ENCODE peak calls at places on chromosomes 1 and 21, in four cellular contexts. Q, Z, B and V are unnamed samples.

GRCh38 chr1:100265562-100265930 is 470 bp upstream of the RTCA start:
- DNase-seq in Q (peak), Z (no peak), B (no peak), V (no peak)

GRCh38 chr1:125119024-125119441 is 3934.3 kb downstream of the SRGAP2C start:
- DNase-seq in Q (no peak), Z (no peak), B (no peak), V (no peak)

GRCh38 chr21:36545776-36546511 is 66.0 kb upstream of the CLDN14 start:
- DNase-seq in Q (no peak), Z (no peak), B (no peak), V (no peak)

GRCh38 chr1:92808353-92808752 is 23.4 kb upstream of the EVI5 start:
- DNase-seq in Q (no peak), Z (no peak), B (no peak), V (no peak)

GRCh38 chr1:9476790-9477463 is 62.3 kb upstream of the SLC25A33 start:
- DNase-seq in Q (no peak), Z (no peak), B (no peak), V (no peak)

GRCh38 chr1:82317671-82318070 is 516.9 kb downstream of the ADGRL2 start:
- DNase-seq in Q (no peak), Z (no peak), B (no peak), V (no peak)

GRCh38 chr1:30452925-30453324 is 270.5 kb downstream of the MATN1 start:
- DNase-seq in Q (no peak), Z (no peak), B (no peak), V (no peak)

GRCh38 chr1:172070055-172070454 is 228.8 kb downstream of the DNM3 start:
- DNase-seq in Q (no peak), Z (no peak), B (no peak), V (no peak)

GRCh38 chr1:36667836-36668235 is 185.1 kb upstream of the CSF3R start:
- DNase-seq in Q (no peak), Z (no peak), B (no peak), V (no peak)

GRCh38 chr1:233631810-233632375 is 18.0 kb downstream of the KCNK1 start:
- DNase-seq in Q (no peak), Z (no peak), B (no peak), V (no peak)

GRCh38 chr1:33354707-33355276 is 33.9 kb upstream of the A3GALT2 start:
- DNase-seq in Q (no peak), Z (no peak), B (no peak), V (no peak)

GRCh38 chr1:242205622-242206489 is 207.0 kb upstream of the MAP1LC3C start:
- DNase-seq in Q (no peak), Z (no peak), B (no peak), V (no peak)

GRCh38 chr1:159040206-159040605 is 30.5 kb downstream of the IFI16 start:
- DNase-seq in Q (no peak), Z (no peak), B (no peak), V (no peak)

GRCh38 chr1:232589111-232589808 is 40.7 kb downstream of the SIPA1L2 start:
- DNase-seq in Q (no peak), Z (no peak), B (no peak), V (no peak)

GRCh38 chr21:26405735-26406361 is 167.2 kb downstream of the CYYR1 start:
- DNase-seq in Q (no peak), Z (no peak), B (no peak), V (no peak)

GRCh38 chr1:66617362-66617761 is 83.4 kb downstream of the SGIP1 start:
- DNase-seq in Q (no peak), Z (no peak), B (no peak), V (no peak)
- TF ChIP-seq SPI1 in Q (no peak), Z (no peak), B (no peak), V (no peak)

DNA sequence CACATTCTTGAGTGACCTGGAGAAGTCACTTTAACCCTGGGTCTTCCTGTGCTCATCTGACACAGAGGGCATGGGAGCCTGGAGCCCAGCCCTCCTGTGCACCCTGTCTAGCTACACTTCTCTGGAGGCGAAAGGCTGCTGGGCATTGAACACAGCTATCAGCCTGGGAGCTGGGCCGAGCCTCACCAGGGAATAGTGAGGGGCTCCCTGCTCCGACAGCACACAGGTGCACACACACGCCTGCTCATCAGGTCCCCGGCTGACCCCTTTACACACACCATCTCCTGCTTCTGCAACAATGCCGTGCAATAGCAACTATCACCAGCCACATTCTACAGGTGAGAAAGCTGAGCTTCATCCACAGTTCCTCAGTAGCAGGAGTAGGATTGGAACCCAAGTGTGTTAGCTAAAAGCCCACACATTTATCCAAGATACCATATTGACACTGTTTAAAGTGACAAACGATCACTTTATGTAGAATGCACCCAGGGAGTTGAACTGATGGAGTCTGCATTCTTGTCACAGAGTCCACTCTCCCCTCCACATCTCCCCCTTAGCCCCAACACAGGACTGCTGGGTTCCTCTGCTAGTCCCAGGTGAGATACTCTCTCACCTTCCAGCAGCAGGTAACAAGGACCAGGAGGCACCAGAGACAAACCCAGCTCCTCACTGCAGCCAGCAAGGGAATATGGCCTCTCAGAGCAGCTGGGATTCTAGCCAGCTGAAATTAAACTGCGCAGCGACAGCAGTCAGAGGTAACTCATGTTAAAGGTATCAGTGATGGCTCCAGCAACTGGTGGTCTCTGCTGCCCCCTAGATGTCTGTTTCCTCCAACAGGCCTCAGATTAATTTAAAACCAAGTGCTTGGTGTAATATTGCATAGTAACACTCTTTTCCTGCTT is 18.3 kb upstream of the CAPN8 start:
- DNase-seq in Q (peak), Z (no peak), B (peak), V (no peak)
- TF ChIP-seq SPI1 in Q (no peak), Z (no peak), B (no peak), V (no peak)

GRCh38 chr1:178126261-178126660 is 32.4 kb downstream of the RASAL2 start:
- DNase-seq in Q (no peak), Z (no peak), B (no peak), V (no peak)
- TF ChIP-seq SPI1 in Q (no peak), Z (no peak), B (no peak), V (no peak)

DNA sequence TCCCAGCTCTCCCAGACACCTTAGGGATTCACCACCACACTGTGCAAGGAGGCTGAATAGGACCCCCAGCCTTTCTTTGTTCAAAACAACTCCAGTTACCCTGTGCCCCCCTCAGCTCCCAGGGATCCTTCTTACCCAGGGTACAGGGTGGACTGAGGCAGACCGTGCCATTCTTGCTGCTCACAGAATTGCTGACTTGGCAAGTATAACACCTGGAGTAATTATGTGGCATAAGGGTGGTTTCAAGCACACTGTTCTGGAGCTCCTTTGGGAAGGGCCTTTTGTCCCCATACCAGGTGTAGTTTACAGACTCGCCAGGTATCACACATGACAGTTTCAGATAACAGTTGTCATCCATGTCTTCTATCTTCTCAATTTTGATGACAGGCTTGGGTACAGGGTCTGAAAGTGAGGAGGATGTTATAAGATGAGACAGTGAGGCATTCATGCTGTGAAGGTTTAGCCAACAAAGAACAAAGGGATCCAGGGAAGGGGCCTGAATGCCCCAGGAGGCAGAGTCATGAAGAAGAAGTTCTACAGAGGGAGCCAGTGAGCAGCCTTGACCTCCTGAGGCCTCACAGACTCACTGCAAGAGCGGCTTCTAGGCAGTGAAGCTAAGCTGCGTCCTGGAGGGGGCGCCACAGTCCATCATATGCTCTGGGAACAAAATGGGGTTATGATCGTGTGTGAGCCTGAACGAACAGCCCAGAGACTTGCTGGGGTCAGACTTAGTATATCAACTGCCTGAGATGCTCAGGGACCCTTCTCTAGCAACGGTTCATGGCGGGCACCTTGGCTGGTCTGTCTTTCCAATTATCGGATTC is 30.3 kb downstream of the CD48 start:
- DNase-seq in Q (peak), Z (no peak), B (peak), V (no peak)
- TF ChIP-seq SPI1 in Q (no peak), Z (no peak), B (no peak), V (no peak)

GRCh38 chr21:31554511-31555022 is 104.9 kb upstream of the SOD1 start:
- DNase-seq in Q (no peak), Z (no peak), B (no peak), V (peak)
- TF ChIP-seq SPI1 in Q (no peak), Z (no peak), B (no peak), V (peak)

DNA sequence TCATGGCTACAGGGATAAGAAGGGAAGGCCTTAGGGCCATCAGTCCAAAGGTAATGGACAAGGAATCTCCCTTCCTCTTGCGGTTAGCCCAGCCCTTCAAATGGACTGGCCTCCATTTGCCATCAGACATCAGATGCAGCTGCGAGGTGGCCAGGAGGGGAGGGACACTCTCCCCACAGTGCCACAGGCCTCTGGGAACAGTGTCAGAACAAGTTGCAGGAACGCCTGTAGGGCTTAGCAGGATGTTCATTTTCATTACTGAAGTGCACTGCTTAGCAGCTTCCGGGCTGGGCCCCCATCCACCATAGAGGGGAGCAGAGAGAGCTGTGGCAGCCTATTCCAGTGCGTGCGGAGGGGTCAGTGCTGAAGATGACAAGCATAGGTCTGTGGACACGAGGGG is 127.5 kb downstream of the GALNT2 start:
- DNase-seq in Q (no peak), Z (no peak), B (no peak), V (no peak)
- TF ChIP-seq SPI1 in Q (no peak), Z (no peak), B (no peak), V (no peak)

GRCh38 chr1:2508180-2508579 is 18.2 kb downstream of the PANK4 start:
- DNase-seq in Q (no peak), Z (no peak), B (no peak), V (no peak)
- TF ChIP-seq SPI1 in Q (no peak), Z (no peak), B (no peak), V (no peak)

GRCh38 chr1:19074361-19074901 is 118.0 kb upstream of the IFFO2 start:
- DNase-seq in Q (no peak), Z (no peak), B (peak), V (no peak)
- TF ChIP-seq SPI1 in Q (no peak), Z (no peak), B (peak), V (no peak)

DNA sequence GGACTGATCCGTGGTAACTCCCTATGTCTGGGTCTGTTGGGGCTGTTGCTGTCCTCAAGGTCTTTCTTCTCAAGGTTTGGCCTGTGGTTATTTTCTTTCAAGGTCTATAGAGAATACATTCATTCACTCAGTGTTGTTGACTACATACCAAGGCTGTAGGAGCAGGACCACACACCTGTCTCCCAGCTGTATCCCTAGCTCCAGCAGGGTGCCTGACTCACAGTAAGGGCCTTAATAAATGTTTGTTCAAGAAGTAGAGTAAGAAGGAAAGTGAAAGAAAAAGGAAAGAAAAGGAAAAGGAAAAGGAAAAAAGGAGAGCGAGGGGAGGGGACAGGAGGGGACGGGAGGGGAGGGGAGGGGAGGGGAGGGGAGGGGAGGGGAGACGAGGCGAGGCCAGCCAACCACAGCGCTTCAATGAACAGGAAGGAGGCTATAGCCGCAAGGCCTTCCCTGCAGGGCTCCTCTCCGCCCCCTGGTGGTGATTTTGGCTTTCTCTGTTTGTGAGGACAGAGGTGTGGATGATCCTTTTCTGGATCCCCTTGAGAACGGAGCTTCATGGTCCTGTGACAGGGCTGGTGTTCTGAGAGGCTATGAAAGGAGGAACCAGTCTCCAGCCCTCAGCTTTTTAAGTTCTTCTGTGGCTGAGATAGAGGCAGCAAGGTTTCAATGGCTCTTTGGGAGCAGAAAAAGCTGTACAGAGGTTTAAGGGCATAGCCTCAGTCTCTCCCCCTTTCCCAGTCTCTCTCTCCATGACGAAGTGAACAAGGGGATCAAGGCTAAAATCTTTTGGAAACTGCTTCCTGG is 30.6 kb upstream of the LCE5A start:
- DNase-seq in Q (peak), Z (no peak), B (peak), V (no peak)
- TF ChIP-seq SPI1 in Q (no peak), Z (no peak), B (no peak), V (no peak)

DNA sequence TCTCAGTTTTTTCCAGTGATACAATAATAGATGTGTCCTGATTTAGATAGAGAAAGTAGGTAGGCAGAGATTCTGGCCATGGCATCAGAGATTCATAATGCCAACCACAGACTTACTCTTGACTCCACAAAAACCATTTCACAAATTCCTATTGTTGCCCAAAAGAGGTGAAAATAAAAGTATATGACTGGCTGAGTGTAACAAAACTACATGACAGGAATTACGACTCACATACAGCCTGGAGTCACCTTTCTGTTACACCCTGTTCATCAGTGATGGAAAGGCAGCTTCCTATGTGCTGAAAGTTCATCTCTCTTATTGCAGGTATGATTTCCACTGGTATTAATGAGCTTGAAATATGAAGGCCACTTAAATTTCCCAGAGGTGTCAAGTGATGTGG is 72.3 kb downstream of the MPZL1 start:
- DNase-seq in Q (no peak), Z (no peak), B (no peak), V (no peak)
- TF ChIP-seq SPI1 in Q (no peak), Z (no peak), B (no peak), V (no peak)